ENCODE peak calls at places on chromosome 16, in five cellular contexts. X, S, G, A and U are unnamed samples.
A peak's percentile ranks its signal among the peaks of the same experiment; 100 is the strongest.

GRCh38 chr16:3576211-3576610 is 992 bp downstream of the NLRC3 start:
- DNase-seq in S (no peak), A (no peak), G (no peak), X (no peak), U (no peak)

GRCh38 chr16:81476732-81477131 is 32.1 kb downstream of the CMIP start:
- DNase-seq in S (no peak), G (no peak), A (no peak), X (no peak), U (no peak)

GRCh38 chr16:70253291-70254094 is 1.8 kb upstream of the EXOSC6 start:
- DNase-seq in G (no peak), X (no peak), A (peak; percentile 34), S (peak; percentile 18), U (peak; percentile 31)

GRCh38 chr16:3193221-3194212 is 5.5 kb downstream of the OR1F1 start:
- DNase-seq in G (no peak), S (no peak), X (no peak), A (no peak), U (no peak)

GRCh38 chr16:57600048-57600835 is 28.2 kb upstream of the ADGRG1 start:
- DNase-seq in S (no peak), X (peak; percentile 73), A (peak; percentile 50), G (peak; percentile 79), U (peak; percentile 88)

GRCh38 chr16:88739139-88739974 is 33.1 kb downstream of the CTU2 start:
- DNase-seq in X (no peak), A (no peak), G (no peak), S (no peak), U (no peak)

GRCh38 chr16:88453621-88454314 is 688 bp downstream of the ZFPM1 start:
- DNase-seq in G (no peak), A (no peak), S (no peak), X (no peak), U (peak; percentile 35)

GRCh38 chr16:30896203-30896889 is at the start of gene CTF1:
- DNase-seq in X (peak; percentile 70), A (no peak), S (peak; percentile 76), G (peak; percentile 56), U (peak; percentile 65)

GRCh38 chr16:89026121-89026612 is 49.2 kb upstream of the CBFA2T3 start:
- DNase-seq in S (no peak), X (no peak), A (no peak), G (no peak), U (no peak)

GRCh38 chr16:24853169-24853824 is 7.5 kb downstream of the SLC5A11 start:
- DNase-seq in S (no peak), G (no peak), X (no peak), A (no peak), U (no peak)

GRCh38 chr16:11916524-11917285 is 949 bp upstream of the GSPT1 start:
- DNase-seq in A (no peak), G (peak; percentile 60), S (no peak), X (peak; percentile 53), U (peak; percentile 43)

GRCh38 chr16:56193951-56194726 is 2.9 kb downstream of the GNAO1 start:
- DNase-seq in S (peak; percentile 67), A (peak; percentile 54), G (peak; percentile 67), X (peak; percentile 87), U (peak; percentile 75)

GRCh38 chr16:54061454-54061853 is 225.1 kb downstream of the IRX3 start:
- DNase-seq in S (no peak), G (no peak), X (no peak), A (no peak), U (no peak)
- H3K27me3 ChIP-seq in S (no peaks in the 10 kb centered on the region), G (no peaks in the 10 kb centered on the region), X (no peaks in the 10 kb centered on the region), A (no peaks in the 10 kb centered on the region), U (no peaks in the 10 kb centered on the region)

GRCh38 chr16:16197331-16197730 is 26.0 kb downstream of the ABCC6 start:
- DNase-seq in A (no peak), S (no peak), G (no peak), X (no peak), U (no peak)

GRCh38 chr16:16196099-16196498 is 27.2 kb downstream of the ABCC6 start:
- DNase-seq in X (no peak), S (no peak), G (no peak), A (no peak), U (no peak)

DNA sequence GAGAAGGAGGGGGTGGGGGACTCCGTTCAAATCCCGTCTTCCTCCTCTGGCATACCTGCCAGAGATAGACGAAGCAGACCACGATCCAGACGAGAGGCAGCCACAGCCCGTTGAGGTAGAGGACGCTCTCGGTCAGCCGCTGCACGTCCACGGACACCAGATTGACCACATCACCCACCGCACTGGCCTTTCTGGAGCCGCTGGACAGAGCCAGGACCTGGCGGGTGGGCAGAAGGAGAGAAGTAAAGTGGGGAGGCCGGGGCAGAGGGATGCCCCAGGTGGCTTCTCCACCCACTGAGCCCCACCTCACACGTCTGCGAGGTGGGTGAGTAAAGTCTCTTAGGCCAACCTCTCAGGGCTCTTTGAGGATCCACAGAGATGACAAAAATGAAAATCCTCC is 25.3 kb downstream of the ABCC6 start:
- DNase-seq in A (no peak), S (no peak), X (no peak), G (no peak), U (no peak)
- TF ChIP-seq POLR2A in A (no peak), S (no peak), X (no peak), G (no peak), U (no peak)

GRCh38 chr16:46836521-46837292 is 5.7 kb upstream of the C16orf87 start:
- DNase-seq in S (no peak), G (no peak), X (no peak), A (no peak), U (no peak)

GRCh38 chr16:46842192-46842895 is 11.4 kb upstream of the C16orf87 start:
- DNase-seq in A (no peak), X (no peak), S (no peak), G (no peak), U (no peak)

GRCh38 chr16:46843898-46844642 is 13.1 kb upstream of the C16orf87 start:
- DNase-seq in A (no peak), S (no peak), X (no peak), G (no peak), U (no peak)

GRCh38 chr16:46844771-46845170 is 13.8 kb upstream of the C16orf87 start:
- DNase-seq in S (no peak), X (no peak), G (no peak), A (no peak), U (no peak)

DNA sequence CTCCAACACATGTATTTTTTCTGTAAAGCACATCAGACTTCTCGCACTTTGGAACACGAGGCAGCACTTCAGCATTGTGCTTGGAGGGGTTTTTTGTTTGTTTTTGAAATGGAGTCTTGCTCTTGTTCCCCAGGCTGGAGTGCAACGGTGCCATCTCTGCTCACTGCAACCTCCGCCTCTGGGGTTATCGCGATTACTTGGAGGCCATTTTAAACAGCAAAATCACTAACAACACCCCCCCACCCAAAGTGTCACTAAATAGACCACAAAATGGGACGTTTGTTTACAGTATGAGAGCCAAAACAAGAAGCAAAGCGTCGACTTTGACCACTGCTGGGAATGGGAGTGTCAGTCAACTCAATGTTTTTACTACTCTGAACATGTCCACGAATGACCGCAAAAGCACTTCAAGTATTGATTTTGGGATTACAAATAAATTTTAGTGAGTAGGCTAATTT is 9.0 kb upstream of the C16orf87 start:
- DNase-seq in G (no peak), X (no peak), A (no peak), S (no peak), U (no peak)
- H3K27ac ChIP-seq in G (no peak overlapping the region), X (no peak overlapping the region), A (no peak overlapping the region), S (no peak overlapping the region), U (no peak overlapping the region)

DNA sequence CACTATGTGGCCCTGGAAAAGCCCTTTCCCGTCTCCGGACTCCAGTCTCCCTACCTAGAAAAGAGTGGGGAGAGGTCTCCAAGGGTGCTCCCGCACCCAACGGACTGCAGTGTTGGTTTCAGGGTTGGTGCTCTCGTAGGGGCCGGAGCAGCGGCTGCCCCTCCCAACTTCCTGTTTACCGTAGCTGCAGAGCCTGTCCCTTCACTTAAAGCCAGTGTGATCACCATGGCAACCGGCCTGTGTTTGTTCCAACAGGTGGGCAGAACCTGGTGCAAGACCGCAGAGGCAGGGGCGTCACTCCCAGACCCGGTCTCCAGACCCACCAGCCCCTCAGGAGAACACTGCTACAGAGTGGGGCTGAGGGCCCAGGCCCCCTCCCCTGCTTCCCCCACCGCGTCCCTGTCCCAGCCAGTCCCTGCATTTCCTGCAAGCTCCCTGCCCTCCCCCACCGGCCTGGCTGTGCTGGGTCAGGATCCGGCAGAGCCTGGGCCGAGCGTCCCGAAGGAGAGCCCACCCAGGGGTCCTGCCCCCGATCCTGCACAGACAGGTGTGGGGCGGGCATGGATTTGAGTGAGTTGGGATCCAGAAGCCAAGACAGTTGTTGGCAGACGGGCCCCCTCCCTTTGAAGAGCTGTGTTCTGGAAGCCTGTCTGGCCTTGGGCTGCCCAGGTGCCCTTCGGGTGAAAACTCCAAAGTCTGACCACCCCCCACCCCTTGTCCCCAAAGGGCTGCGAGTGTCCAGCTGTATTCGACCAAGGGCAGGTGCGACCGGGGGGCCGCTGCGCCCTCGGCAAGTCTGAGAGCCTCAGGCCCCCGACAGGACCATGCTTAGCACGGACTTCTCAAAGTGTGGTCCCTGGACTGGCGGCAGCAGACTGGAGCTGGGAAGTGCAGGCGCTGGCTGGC is 1.5 kb upstream of the BAIAP3 start:
- DNase-seq in S (peak; percentile 24), X (peak; percentile 83), G (peak; percentile 73), A (peak; percentile 97), U (peak; percentile 94)
- H3K27me3 ChIP-seq in S (peaks cover 68% of the 10 kb centered on the region), X (peaks cover 6% of the 10 kb centered on the region), G (peaks cover 53% of the 10 kb centered on the region), A (no peaks in the 10 kb centered on the region), U (peaks cover 8% of the 10 kb centered on the region)